ENCODE peak calls at places on chromosomes 6 and 20, in six cellular contexts. E is IMR-90, M is SK-N-SH, S is K562, W is GM12878, X is HepG2. Y is an unnamed sample. For H4K20me1, the result is how much of the 10 kb centered on the place peaks cover.

GRCh38 chr20:45412653-45413052 is 3.3 kb upstream of the PIGT start:
- DNase-seq in M (no peak), E (no peak), W (no peak), S (no peak), X (no peak), Y (no peak)

GRCh38 chr20:37265152-37265551 is 3.5 kb upstream of the GHRH start:
- DNase-seq in M (no peak), X (no peak), W (no peak), E (no peak), S (no peak), Y (no peak)

GRCh38 chr6:73854998-73855718 is 159.2 kb downstream of the CD109 start:
- DNase-seq in S (peak), M (peak), W (no peak), X (peak), E (peak), Y (no peak)

GRCh38 chr6:134512946-134513345 is 195.0 kb upstream of the SGK1 start:
- DNase-seq in X (no peak), W (no peak), S (no peak), E (peak), M (no peak), Y (no peak)

GRCh38 chr6:2715737-2716136 is 35.0 kb downstream of the MYLK4 start:
- DNase-seq in W (no peak), X (no peak), M (no peak), E (no peak), S (no peak), Y (no peak)

GRCh38 chr6:90049295-90049694 is 155.0 kb downstream of the GJA10 start:
- DNase-seq in S (no peak), X (no peak), M (no peak), E (no peak), W (no peak), Y (no peak)

GRCh38 chr20:11919046-11919445 is 1.4 kb downstream of the BTBD3 start:
- DNase-seq in X (no peak), M (no peak), S (no peak), W (no peak), E (peak), Y (no peak)

GRCh38 chr6:151477726-151478125 is 16.1 kb upstream of the CCDC170 start:
- DNase-seq in X (no peak), W (no peak), E (no peak), S (no peak), M (no peak), Y (no peak)

GRCh38 chr6:75118925-75119515 is 86.8 kb downstream of the COL12A1 start:
- DNase-seq in M (no peak), S (no peak), W (no peak), X (no peak), E (no peak), Y (no peak)

GRCh38 chr20:40506567-40506966 is 182.5 kb downstream of the MAFB start:
- DNase-seq in W (no peak), S (peak), M (no peak), X (peak), E (peak), Y (no peak)

DNA sequence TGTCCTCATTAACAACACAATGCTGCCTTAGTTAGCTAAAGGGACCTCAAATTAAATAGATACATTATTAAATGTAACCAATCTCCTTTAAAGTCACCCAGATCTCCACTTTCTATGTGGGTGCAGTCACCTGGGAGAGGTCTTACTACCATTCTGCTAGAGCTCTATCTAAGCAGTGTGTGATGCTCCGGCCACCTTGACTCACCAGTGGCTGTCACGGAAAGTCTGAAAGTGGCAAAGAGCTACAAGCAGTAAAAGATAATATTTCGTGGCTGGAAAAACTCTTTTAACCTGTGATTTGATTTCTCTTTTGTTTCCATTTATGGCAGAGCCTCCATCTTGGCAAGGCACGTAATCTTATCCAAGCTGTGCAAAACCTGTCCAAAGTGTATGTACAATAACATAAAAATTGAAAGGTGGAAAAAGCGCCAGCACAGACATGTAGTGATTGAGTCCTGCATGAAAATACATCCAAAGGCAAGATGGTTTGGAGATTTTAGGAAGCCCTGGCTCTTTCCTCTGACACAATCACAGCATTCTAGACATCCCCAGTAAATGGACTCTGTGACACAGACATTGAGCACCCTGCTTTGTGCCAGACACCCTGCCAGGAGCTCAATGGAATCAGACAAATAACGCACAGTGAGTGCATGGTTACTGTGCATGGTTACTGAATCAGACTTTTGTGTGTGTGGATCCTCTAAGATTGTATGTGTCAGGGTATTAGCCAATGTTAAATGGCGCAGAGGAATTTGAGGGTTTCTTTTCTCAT is 116.6 kb downstream of the ADAT2 start:
- DNase-seq in E (no peak), M (no peak), S (no peak), X (no peak), W (no peak), Y (no peak)
- TF ChIP-seq USF2 in E (no peak), M (no peak), S (no peak), X (no peak), W (no peak), Y (no peak)

DNA sequence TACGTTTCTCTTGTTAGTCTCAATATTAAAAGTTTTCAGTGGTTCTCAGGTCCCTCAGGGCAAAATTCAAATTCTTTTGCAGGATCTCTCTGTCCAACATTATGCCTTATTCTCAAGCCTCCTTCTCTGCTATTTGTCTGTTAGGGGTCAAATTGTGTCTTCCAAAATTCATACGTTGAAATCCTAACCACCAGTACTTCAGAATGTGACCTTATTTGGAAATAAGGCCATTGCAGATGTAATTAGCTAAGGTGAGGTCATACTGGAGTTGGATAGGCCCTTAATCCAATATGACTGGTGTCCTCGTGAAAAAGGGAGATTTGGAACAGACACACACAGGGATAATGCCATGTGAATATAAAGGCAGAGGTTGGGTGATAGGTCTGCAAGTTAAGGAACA is 64.1 kb upstream of the ADGRF1 start:
- DNase-seq in S (no peak), E (no peak), X (no peak), W (no peak), M (no peak), Y (no peak)
- H4K20me1 ChIP-seq in S (under half), E (under half), X (under half), W (under half), M (under half), Y (under half)

DNA sequence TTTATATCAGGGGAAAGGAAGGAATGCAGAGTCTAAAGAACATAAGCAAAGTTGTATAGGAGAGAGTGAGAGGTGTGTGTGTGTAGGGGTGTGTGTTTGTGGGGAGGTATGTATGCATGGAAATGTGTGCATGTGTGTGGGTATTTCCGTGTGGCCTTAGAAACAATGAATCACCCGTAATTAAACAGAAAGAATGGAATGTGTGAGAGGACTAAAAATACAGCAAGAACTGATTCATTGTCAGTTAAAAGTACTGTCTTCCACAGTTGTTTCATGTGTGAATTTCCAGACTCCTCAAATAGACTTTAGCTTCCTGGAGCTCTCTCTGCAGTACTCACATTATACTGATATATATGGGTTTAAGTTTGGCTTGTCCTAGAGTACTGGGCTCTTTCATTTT is 145.7 kb downstream of the RIMS1 start:
- DNase-seq in X (no peak), S (no peak), W (no peak), M (no peak), E (no peak), Y (no peak)
- TF ChIP-seq USF2 in X (no peak), S (no peak), W (no peak), M (no peak), E (no peak), Y (no peak)

GRCh38 chr20:43766395-43766794 is 39.6 kb upstream of the GTSF1L start:
- DNase-seq in S (no peak), E (no peak), W (no peak), X (no peak), M (no peak), Y (no peak)

GRCh38 chr20:43766917-43767316 is 40.1 kb upstream of the GTSF1L start:
- DNase-seq in E (no peak), M (no peak), S (no peak), X (no peak), W (no peak), Y (no peak)

GRCh38 chr20:43765933-43766332 is 39.1 kb upstream of the GTSF1L start:
- DNase-seq in M (no peak), S (no peak), E (no peak), W (no peak), X (no peak), Y (no peak)

GRCh38 chr20:43761396-43762340 is 34.9 kb upstream of the GTSF1L start:
- DNase-seq in S (no peak), X (no peak), E (no peak), M (no peak), W (no peak), Y (no peak)

DNA sequence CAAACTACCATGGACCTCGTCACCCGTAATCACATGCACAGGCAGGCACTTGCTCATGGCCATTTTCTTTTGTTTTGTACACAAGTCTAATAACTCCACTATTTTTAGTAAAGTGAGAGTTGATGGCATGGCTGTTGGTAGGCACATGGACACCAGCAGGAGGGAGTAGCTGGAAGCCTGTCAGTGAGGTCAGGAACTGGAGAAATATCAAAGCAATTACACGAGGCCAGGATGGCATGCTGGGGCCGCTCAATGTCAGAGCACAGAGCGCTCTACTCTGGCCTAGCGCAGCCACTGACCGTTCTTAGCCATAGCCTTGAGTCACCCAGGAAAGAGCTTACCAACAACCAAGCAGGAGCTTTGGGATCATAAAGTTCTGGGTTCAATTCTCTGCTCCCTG is 36.1 kb upstream of the GTSF1L start:
- DNase-seq in M (no peak), E (no peak), S (no peak), X (no peak), W (no peak), Y (no peak)
- H4K20me1 ChIP-seq in M (under half), E (under half), S (under half), X (under half), W (under half), Y (under half)

DNA sequence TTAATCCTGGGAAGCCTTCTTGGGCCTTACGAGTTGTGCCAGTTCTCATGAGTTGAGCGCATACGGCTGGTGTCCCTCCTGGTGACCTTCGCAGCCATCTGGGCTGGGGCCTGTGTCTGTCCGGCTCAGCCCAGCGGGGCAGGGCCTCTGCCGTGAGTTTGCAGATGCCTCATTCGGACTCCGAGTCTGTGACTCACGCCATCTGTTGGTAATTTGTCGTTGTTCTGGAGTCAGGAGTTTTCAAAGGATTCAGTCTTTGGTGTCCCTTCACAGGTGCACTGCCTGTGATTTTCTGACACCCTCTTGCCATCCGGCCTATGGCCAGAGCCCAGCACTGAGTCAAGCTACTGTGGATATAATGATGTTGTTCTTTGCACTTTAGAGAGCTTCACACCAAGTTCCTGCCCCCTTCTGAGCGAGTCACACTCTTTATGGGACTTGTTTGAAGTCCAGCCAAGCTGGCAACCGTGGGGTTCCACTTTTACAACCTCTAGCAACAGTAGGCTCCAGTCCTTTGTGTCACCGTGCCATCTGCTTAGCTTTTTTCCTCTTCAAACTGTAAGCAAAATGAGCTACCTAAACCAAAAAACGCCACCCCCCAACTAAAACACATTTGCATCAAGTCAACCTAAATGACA is 175.6 kb downstream of the AIG1 start:
- DNase-seq in X (no peak), E (peak), S (no peak), W (no peak), M (peak), Y (no peak)
- TF ChIP-seq USF2 in X (no peak), E (no peak), S (no peak), W (no peak), M (no peak), Y (no peak)